ENCODE peak calls at places on chromosomes 13 and 19, in five cellular contexts. A is K562, U is H1, Q is GM12878, X is HepG2. V is an unnamed sample.

GRCh38 chr19:57191141-57192063 is at the start of gene ZNF264:
- DNase-seq in A (peak; percentile 66), U (peak; percentile 19), Q (peak; percentile 49), X (peak; percentile 62), V (peak; percentile 93)

GRCh38 chr13:51590966-51591627 is 6.8 kb downstream of the WDFY2 start:
- DNase-seq in A (peak; percentile 10), U (no peak), Q (no peak), X (peak; percentile 63), V (peak; percentile 33)

GRCh38 chr19:46731007-46731501 is 14.1 kb upstream of the PRKD2 start:
- DNase-seq in A (peak; percentile 71), U (no peak), Q (no peak), X (no peak), V (no peak)

GRCh38 chr19:50514346-50515167 is 844 bp upstream of the ASPDH start:
- DNase-seq in A (no peak), U (no peak), Q (no peak), X (no peak), V (no peak)

GRCh38 chr13:48233886-48234488 is 981 bp downstream of the ITM2B start:
- DNase-seq in A (no peak), U (no peak), Q (peak; percentile 30), X (no peak), V (peak; percentile 21)

GRCh38 chr13:25175026-25175425 is 2.9 kb upstream of the AMER2 start:
- DNase-seq in A (no peak), U (no peak), Q (no peak), X (no peak), V (no peak)

GRCh38 chr13:33111414-33112110 is 95.3 kb downstream of the KL start:
- DNase-seq in A (no peak), U (no peak), Q (no peak), X (peak; percentile 82), V (no peak)

GRCh38 chr19:39237200-39238184 is 7.3 kb downstream of the IFNL3 start:
- DNase-seq in A (peak; percentile 78), U (no peak), Q (peak; percentile 45), X (peak; percentile 45), V (peak; percentile 39)

GRCh38 chr13:41694902-41695301 is 237.6 kb downstream of the RGCC start:
- DNase-seq in A (no peak), U (no peak), Q (peak; percentile 7), X (no peak), V (no peak)

GRCh38 chr19:7681336-7682174 is 922 bp downstream of the TRAPPC5 start:
- DNase-seq in A (peak; percentile 70), U (peak; percentile 62), Q (no peak), X (peak; percentile 77), V (peak; percentile 97)

GRCh38 chr13:87678353-87678752 is 7.2 kb downstream of the SLITRK5 start:
- DNase-seq in A (no peak), U (no peak), Q (no peak), X (no peak), V (no peak)

GRCh38 chr19:52635786-52636570 is 2.2 kb downstream of the ZNF83 start:
- DNase-seq in A (no peak), U (no peak), Q (no peak), X (no peak), V (no peak)

GRCh38 chr19:7830272-7830771 is 304 bp downstream of the EVI5L start:
- DNase-seq in A (no peak), U (no peak), Q (no peak), X (no peak), V (no peak)

GRCh38 chr13:90800082-90800746 is 547.3 kb upstream of the MIR17HG start:
- DNase-seq in A (no peak), U (no peak), Q (no peak), X (no peak), V (no peak)

GRCh38 chr19:41029524-41030432 is 38.7 kb downstream of the CYP2B6 start:
- DNase-seq in A (no peak), U (no peak), Q (no peak), X (no peak), V (no peak)

GRCh38 chr19:45475537-45476348 is 7.9 kb downstream of the FOSB start:
- DNase-seq in A (no peak), U (no peak), Q (no peak), X (no peak), V (no peak)
- H3K27me3 ChIP-seq in A (no peaks in the 10 kb centered on the region), U (peaks cover 13% of the 10 kb centered on the region), Q (peaks cover 2% of the 10 kb centered on the region), X (peaks cover 13% of the 10 kb centered on the region), V (peaks cover 52% of the 10 kb centered on the region)

DNA sequence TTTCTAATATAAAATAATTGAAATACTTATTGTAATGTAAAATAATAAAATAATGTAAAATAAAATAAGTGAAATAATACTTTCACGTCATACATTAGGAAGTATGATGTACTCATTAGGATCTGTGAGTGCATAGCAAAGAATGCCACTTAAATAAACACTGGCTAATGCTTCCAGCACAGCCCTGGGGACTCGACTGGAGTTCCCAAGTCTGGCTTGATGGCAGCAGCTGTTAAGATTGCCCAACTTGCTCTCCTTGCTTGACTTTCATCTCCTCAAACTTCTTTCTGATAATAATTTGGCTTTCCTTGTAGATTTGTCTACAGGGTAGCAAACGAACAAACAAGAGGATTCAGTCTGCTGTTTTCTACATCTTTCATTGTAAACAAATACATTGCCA is 191.9 kb downstream of the COG6 start:
- DNase-seq in A (no peak), U (no peak), Q (no peak), X (no peak), V (no peak)
- TF ChIP-seq CREB1 in A (no peak), U (no peak), Q (no peak), X (no peak), V (no peak)

GRCh38 chr13:110812111-110812868 is 98.8 kb downstream of the ING1 start:
- DNase-seq in A (no peak), U (no peak), Q (no peak), X (no peak), V (peak; percentile 77)
- TF ChIP-seq EZH2 in A (no peak), U (no peak), Q (no peak), X (no peak), V (no peak)

GRCh38 chr13:107586216-107586615 is 629.1 kb downstream of the LIG4 start:
- DNase-seq in A (no peak), U (no peak), Q (no peak), X (no peak), V (no peak)
- H3K27me3 ChIP-seq in A (no peaks in the 10 kb centered on the region), U (peaks cover 3% of the 10 kb centered on the region), Q (no peaks in the 10 kb centered on the region), X (no peaks in the 10 kb centered on the region), V (peaks cover 19% of the 10 kb centered on the region)

GRCh38 chr13:114046447-114046846 is 72.6 kb upstream of the C13orf46 start:
- DNase-seq in A (no peak), U (no peak), Q (no peak), X (no peak), V (no peak)

GRCh38 chr13:114045113-114045735 is 71.3 kb upstream of the C13orf46 start:
- DNase-seq in A (no peak), U (no peak), Q (no peak), X (no peak), V (no peak)

GRCh38 chr13:114043421-114044053 is 69.7 kb upstream of the C13orf46 start:
- DNase-seq in A (no peak), U (no peak), Q (no peak), X (peak; percentile 52), V (peak; percentile 56)

GRCh38 chr13:114042066-114042815 is 68.4 kb upstream of the C13orf46 start:
- DNase-seq in A (no peak), U (no peak), Q (no peak), X (no peak), V (no peak)

DNA sequence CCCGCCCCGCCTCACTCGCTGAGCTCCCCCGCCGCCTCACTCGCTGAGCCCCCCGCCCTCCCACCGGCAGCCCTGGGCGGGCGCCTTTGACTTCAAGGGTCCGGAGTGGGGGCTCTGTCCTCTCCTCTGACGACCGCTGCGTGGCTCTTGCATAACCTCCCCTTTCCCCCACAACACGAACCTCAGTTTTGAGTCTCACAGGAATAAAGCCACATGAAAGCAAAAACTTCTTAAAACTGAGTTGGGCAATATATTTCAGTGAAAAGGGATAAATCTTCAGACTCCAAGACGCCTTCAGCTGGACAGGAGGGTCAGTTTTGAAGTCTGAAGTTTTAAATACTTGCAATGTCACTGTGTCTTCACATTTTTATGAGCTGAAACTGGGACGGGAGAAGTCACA is 70.6 kb upstream of the C13orf46 start:
- DNase-seq in A (no peak), U (no peak), Q (no peak), X (no peak), V (no peak)
- TF ChIP-seq CREB1 in A (no peak), U (no peak), Q (no peak), X (no peak), V (no peak)